ENCODE peak calls at places on chromosomes 4 and X, in ten cellular contexts. S is stimulated activated CD4-positive, alpha-beta T cell treated with anti-CD3 and anti-CD28 coated beads, Interleukin-4, amount 100 ng/mL, for 24 hours; I is NCI-H1417; G is A172; Q is neural crest cell; F is GM04503; R is GM03348; O is effector memory CD8-positive, alpha-beta T cell; Z is stimulated activated naive CD4-positive, alpha-beta T cell treated with Interleukin-2 at 50 U/mL for 16 hours; D is astrocyte of the spinal cord. V is an unnamed sample.

GRCh38 chr4:183438458-183439113 is 5.8 kb upstream of the CDKN2AIP start:
- DNase-seq in S (no peak), I (no peak), G (peak; percentile 94), Q (no peak), F (no peak), R (no peak), O (no peak), Z (no peak), D (peak; percentile 89), V (no peak)

GRCh38 chrX:154074199-154074598 is 23.3 kb downstream of the MECP2 start:
- DNase-seq in S (no peak), I (no peak), G (peak; percentile 81), Q (no peak), F (no peak), R (peak; percentile 58), O (no peak), Z (no peak), D (peak; percentile 55), V (no peak)

GRCh38 chr4:147247577-147247976 is 233.3 kb upstream of the EDNRA start:
- DNase-seq in S (no peak), I (no peak), G (peak; percentile 21), Q (no peak), F (no peak), R (no peak), O (no peak), Z (no peak), D (peak; percentile 22), V (no peak)

GRCh38 chr4:76459291-76459723 is 24.3 kb downstream of the SHROOM3 start:
- DNase-seq in S (no peak), I (no peak), G (peak; percentile 75), Q (peak; percentile 37), F (peak; percentile 14), R (peak; percentile 64), O (no peak), Z (no peak), D (peak; percentile 85), V (no peak)

GRCh38 chrX:19602866-19603620 is 87.7 kb upstream of the MAP3K15 start:
- DNase-seq in S (peak; percentile 11), I (no peak), G (peak; percentile 90), Q (no peak), F (peak; percentile 31), R (peak; percentile 26), O (no peak), Z (no peak), D (peak; percentile 77), V (no peak)

GRCh38 chr4:48578132-48578964 is 88.3 kb downstream of the ZAR1 start:
- DNase-seq in S (peak; percentile 61), I (peak; percentile 77), G (peak; percentile 66), Q (peak; percentile 55), F (peak; percentile 27), R (peak; percentile 74), O (peak; percentile 55), Z (no peak), D (peak; percentile 73), V (peak; percentile 66)

GRCh38 chrX:43121637-43122036 is 343.7 kb upstream of the PPP1R2C start:
- DNase-seq in S (no peak), I (no peak), G (no peak), Q (no peak), F (no peak), R (no peak), O (no peak), Z (no peak), D (no peak), V (no peak)

GRCh38 chr4:6282247-6282646 is 12.6 kb downstream of the WFS1 start:
- DNase-seq in S (no peak), I (no peak), G (no peak), Q (no peak), F (no peak), R (no peak), O (no peak), Z (no peak), D (peak; percentile 9), V (no peak)

GRCh38 chr4:23894021-23894420 is 4.2 kb upstream of the PPARGC1A start:
- DNase-seq in S (no peak), I (no peak), G (no peak), Q (no peak), F (no peak), R (no peak), O (no peak), Z (no peak), D (no peak), V (no peak)

GRCh38 chr4:155999743-156000142 is 46.1 kb upstream of the CTSO start:
- DNase-seq in S (no peak), I (no peak), G (no peak), Q (peak; percentile 61), F (no peak), R (no peak), O (no peak), Z (no peak), D (peak; percentile 32), V (no peak)

GRCh38 chr4:98514930-98515809 is 143.2 kb downstream of the TSPAN5 start:
- DNase-seq in S (no peak), I (no peak), G (peak; percentile 55), Q (no peak), F (no peak), R (no peak), O (no peak), Z (no peak), D (no peak), V (no peak)

GRCh38 chrX:10474510-10474909 is 145.9 kb downstream of the MID1 start:
- DNase-seq in S (no peak), I (no peak), G (no peak), Q (no peak), F (no peak), R (no peak), O (no peak), Z (no peak), D (no peak), V (no peak)

GRCh38 chr4:140151700-140152014 is 2.3 kb downstream of the MAML3 start:
- DNase-seq in S (peak; percentile 54), I (peak; percentile 85), G (peak; percentile 60), Q (peak; percentile 69), F (no peak), R (peak; percentile 80), O (no peak), Z (peak; percentile 56), D (peak; percentile 94), V (peak; percentile 86)

GRCh38 chr4:137688651-137689050 is 156.4 kb upstream of the PCDH18 start:
- DNase-seq in S (no peak), I (no peak), G (no peak), Q (no peak), F (no peak), R (no peak), O (no peak), Z (no peak), D (no peak), V (no peak)

GRCh38 chr4:158810487-158811215 is 41.8 kb downstream of the FNIP2 start:
- DNase-seq in S (no peak), I (no peak), G (peak; percentile 98), Q (no peak), F (peak; percentile 99), R (peak; percentile 81), O (no peak), Z (no peak), D (peak; percentile 98), V (no peak)

GRCh38 chr4:114318309-114318708 is 280.3 kb upstream of the UGT8 start:
- DNase-seq in S (no peak), I (no peak), G (no peak), Q (no peak), F (no peak), R (no peak), O (no peak), Z (no peak), D (no peak), V (no peak)

GRCh38 chr4:16524911-16525574 is 298.8 kb upstream of the TAPT1 start:
- DNase-seq in S (no peak), I (no peak), G (no peak), Q (no peak), F (peak; percentile 31), R (peak; percentile 80), O (no peak), Z (no peak), D (no peak), V (no peak)

GRCh38 chrX:71515039-71515398 is 17.9 kb upstream of the OGT start:
- DNase-seq in S (no peak), I (no peak), G (peak; percentile 2), Q (no peak), F (no peak), R (peak; percentile 57), O (no peak), Z (no peak), D (no peak), V (no peak)

GRCh38 chr4:11518754-11519153 is 90.1 kb upstream of the HS3ST1 start:
- DNase-seq in S (no peak), I (no peak), G (no peak), Q (no peak), F (no peak), R (no peak), O (no peak), Z (no peak), D (no peak), V (no peak)

GRCh38 chrX:49214996-49215526 is 15.1 kb upstream of the SYP start:
- DNase-seq in S (no peak), I (no peak), G (no peak), Q (no peak), F (no peak), R (no peak), O (no peak), Z (no peak), D (no peak), V (no peak)

GRCh38 chrX:154457491-154458115 is 478 bp upstream of the PLXNA3 start:
- DNase-seq in S (peak; percentile 36), I (peak; percentile 79), G (no peak), Q (no peak), F (no peak), R (peak; percentile 86), O (no peak), Z (peak; percentile 25), D (no peak), V (peak; percentile 90)

GRCh38 chr4:68490826-68491457 is 43.7 kb downstream of the TMPRSS11E start:
- DNase-seq in S (no peak), I (peak; percentile 17), G (no peak), Q (no peak), F (no peak), R (no peak), O (no peak), Z (no peak), D (peak; percentile 9), V (no peak)

GRCh38 chrX:106585478-106585877 is 26.3 kb upstream of the RADX start:
- DNase-seq in S (no peak), I (no peak), G (no peak), Q (no peak), F (no peak), R (no peak), O (no peak), Z (no peak), D (no peak), V (no peak)

GRCh38 chr4:148831945-148832344 is 389.7 kb upstream of the NR3C2 start:
- DNase-seq in S (no peak), I (no peak), G (peak; percentile 85), Q (no peak), F (peak; percentile 57), R (peak; percentile 55), O (no peak), Z (no peak), D (peak; percentile 89), V (no peak)

GRCh38 chr4:156956359-156956758 is 15.2 kb downstream of the PDGFC start:
- DNase-seq in S (no peak), I (no peak), G (no peak), Q (no peak), F (no peak), R (no peak), O (no peak), Z (no peak), D (no peak), V (no peak)

GRCh38 chr4:1945912-1946311 is 62.9 kb downstream of the NELFA start:
- DNase-seq in S (no peak), I (no peak), G (no peak), Q (no peak), F (no peak), R (no peak), O (no peak), Z (no peak), D (no peak), V (no peak)

GRCh38 chrX:136205882-136206281 is 45.3 kb downstream of the MAP7D3 start:
- DNase-seq in S (no peak), I (no peak), G (no peak), Q (no peak), F (no peak), R (no peak), O (no peak), Z (no peak), D (no peak), V (no peak)

GRCh38 chrX:115183980-115184379 is 5.2 kb upstream of the RBMXL3 start:
- DNase-seq in S (no peak), I (no peak), G (no peak), Q (no peak), F (peak; percentile 8), R (no peak), O (no peak), Z (no peak), D (no peak), V (no peak)